ENCODE peak calls at places on chromosomes 7 and 10, in eight cellular contexts. One of them, this sample, is unnamed.

GRCh38 chr7:907158-907980 is 31.0 kb downstream of the GET4 start:
- DNase-seq in hypothalamus: no peak
- DNase-seq in left ventricle myocardium inferior: no peak
- DNase-seq in left lobe of liver: no peak
- DNase-seq in HT1080: no peak
- DNase-seq in BJ: no peak
- DNase-seq in pulmonary artery endothelial cell: no peak
- DNase-seq in kidney epithelial cell: no peak
- DNase-seq in this sample: no peak

GRCh38 chr10:113273877-113274829 is 278.7 kb upstream of the HABP2 start:
- DNase-seq in hypothalamus: no peak
- DNase-seq in left ventricle myocardium inferior: peak
- DNase-seq in left lobe of liver: no peak
- DNase-seq in HT1080: no peak
- DNase-seq in BJ: peak
- DNase-seq in pulmonary artery endothelial cell: no peak
- DNase-seq in kidney epithelial cell: no peak
- DNase-seq in this sample: no peak

GRCh38 chr10:112565434-112566053 is 118.5 kb downstream of the VTI1A start:
- DNase-seq in hypothalamus: no peak
- DNase-seq in left ventricle myocardium inferior: no peak
- DNase-seq in left lobe of liver: no peak
- DNase-seq in HT1080: peak
- DNase-seq in BJ: no peak
- DNase-seq in pulmonary artery endothelial cell: peak
- DNase-seq in kidney epithelial cell: peak
- DNase-seq in this sample: no peak

GRCh38 chr7:100944138-100944537 is 5.2 kb upstream of the MUC3A start:
- DNase-seq in hypothalamus: no peak
- DNase-seq in left ventricle myocardium inferior: no peak
- DNase-seq in left lobe of liver: no peak
- DNase-seq in HT1080: no peak
- DNase-seq in BJ: no peak
- DNase-seq in pulmonary artery endothelial cell: no peak
- DNase-seq in kidney epithelial cell: no peak
- DNase-seq in this sample: no peak

GRCh38 chr10:13382759-13383753 is 35.0 kb upstream of the SEPHS1 start:
- DNase-seq in hypothalamus: no peak
- DNase-seq in left ventricle myocardium inferior: no peak
- DNase-seq in left lobe of liver: peak
- DNase-seq in HT1080: no peak
- DNase-seq in BJ: no peak
- DNase-seq in pulmonary artery endothelial cell: no peak
- DNase-seq in kidney epithelial cell: no peak
- DNase-seq in this sample: no peak

GRCh38 chr10:121597504-121598241 is 571 bp downstream of the FGFR2 start:
- DNase-seq in hypothalamus: peak
- DNase-seq in left ventricle myocardium inferior: no peak
- DNase-seq in left lobe of liver: no peak
- DNase-seq in HT1080: no peak
- DNase-seq in BJ: no peak
- DNase-seq in pulmonary artery endothelial cell: no peak
- DNase-seq in kidney epithelial cell: no peak
- DNase-seq in this sample: no peak

GRCh38 chr7:40231796-40232195 is 97.0 kb downstream of the SUGCT start:
- DNase-seq in hypothalamus: no peak
- DNase-seq in left ventricle myocardium inferior: no peak
- DNase-seq in left lobe of liver: no peak
- DNase-seq in HT1080: no peak
- DNase-seq in BJ: no peak
- DNase-seq in pulmonary artery endothelial cell: no peak
- DNase-seq in kidney epithelial cell: no peak
- DNase-seq in this sample: no peak

GRCh38 chr7:3095046-3095445 is 51.4 kb upstream of the CARD11 start:
- DNase-seq in hypothalamus: no peak
- DNase-seq in left ventricle myocardium inferior: no peak
- DNase-seq in left lobe of liver: no peak
- DNase-seq in HT1080: no peak
- DNase-seq in BJ: no peak
- DNase-seq in pulmonary artery endothelial cell: no peak
- DNase-seq in kidney epithelial cell: no peak
- DNase-seq in this sample: no peak

GRCh38 chr10:97024181-97025073 is 161.3 kb downstream of the SLIT1 start:
- DNase-seq in hypothalamus: no peak
- DNase-seq in left ventricle myocardium inferior: no peak
- DNase-seq in left lobe of liver: no peak
- DNase-seq in HT1080: peak
- DNase-seq in BJ: peak
- DNase-seq in pulmonary artery endothelial cell: no peak
- DNase-seq in kidney epithelial cell: peak
- DNase-seq in this sample: no peak

GRCh38 chr7:25073451-25073850 is 51.6 kb downstream of the CYCS start:
- DNase-seq in hypothalamus: no peak
- DNase-seq in left ventricle myocardium inferior: no peak
- DNase-seq in left lobe of liver: no peak
- DNase-seq in HT1080: no peak
- DNase-seq in BJ: peak
- DNase-seq in pulmonary artery endothelial cell: no peak
- DNase-seq in kidney epithelial cell: no peak
- DNase-seq in this sample: no peak

GRCh38 chr10:118870467-118871243 is 115.9 kb upstream of the CACUL1 start:
- DNase-seq in hypothalamus: no peak
- DNase-seq in left ventricle myocardium inferior: no peak
- DNase-seq in left lobe of liver: peak
- DNase-seq in HT1080: peak
- DNase-seq in BJ: peak
- DNase-seq in pulmonary artery endothelial cell: peak
- DNase-seq in kidney epithelial cell: peak
- DNase-seq in this sample: no peak

GRCh38 chr7:85172530-85172941 is 14.3 kb downstream of the SEMA3D start:
- DNase-seq in hypothalamus: no peak
- DNase-seq in left ventricle myocardium inferior: no peak
- DNase-seq in left lobe of liver: no peak
- DNase-seq in HT1080: peak
- DNase-seq in BJ: peak
- DNase-seq in pulmonary artery endothelial cell: no peak
- DNase-seq in kidney epithelial cell: no peak
- DNase-seq in this sample: no peak

GRCh38 chr10:24989867-24990266 is 26.1 kb downstream of the ENKUR start:
- DNase-seq in hypothalamus: no peak
- DNase-seq in left ventricle myocardium inferior: no peak
- DNase-seq in left lobe of liver: no peak
- DNase-seq in HT1080: no peak
- DNase-seq in BJ: no peak
- DNase-seq in pulmonary artery endothelial cell: no peak
- DNase-seq in kidney epithelial cell: no peak
- DNase-seq in this sample: no peak

GRCh38 chr7:142375710-142376313 is 118.0 kb upstream of the PRSS58 start:
- DNase-seq in hypothalamus: no peak
- DNase-seq in left ventricle myocardium inferior: no peak
- DNase-seq in left lobe of liver: no peak
- DNase-seq in HT1080: peak
- DNase-seq in BJ: no peak
- DNase-seq in pulmonary artery endothelial cell: no peak
- DNase-seq in kidney epithelial cell: peak
- DNase-seq in this sample: no peak